ENCODE peak calls at places on chromosomes 4 and X, in six cellular contexts. D, J, P, W, R and I are unnamed samples.

GRCh38 chrX:121365572-121366161 is 318.3 kb downstream of the GLUD2 start:
- DNase-seq in D (no peak), J (peak), P (no peak), W (no peak), R (no peak), I (no peak)

GRCh38 chr4:113278324-113278934 is 229.0 kb downstream of the ANK2 start:
- DNase-seq in D (peak), J (no peak), P (peak), W (peak), R (peak), I (peak)

GRCh38 chr4:187304131-187304530 is 580.5 kb upstream of the FAT1 start:
- DNase-seq in D (no peak), J (no peak), P (no peak), W (no peak), R (no peak), I (no peak)

GRCh38 chr4:85569730-85570299 is 94.9 kb downstream of the ARHGAP24 start:
- DNase-seq in D (no peak), J (no peak), P (no peak), W (no peak), R (no peak), I (no peak)

GRCh38 chr4:70724463-70724862 is 2.7 kb downstream of the RUFY3 start:
- DNase-seq in D (no peak), J (no peak), P (no peak), W (no peak), R (no peak), I (no peak)

GRCh38 chrX:75781618-75782017 is 3.4 kb downstream of the MAGEE2 start:
- DNase-seq in D (no peak), J (no peak), P (no peak), W (no peak), R (no peak), I (no peak)

GRCh38 chrX:69027181-69028005 is 137.9 kb downstream of the PJA1 start:
- DNase-seq in D (peak), J (no peak), P (peak), W (no peak), R (no peak), I (no peak)

GRCh38 chr4:158769175-158769831 is 477 bp downstream of the FNIP2 start:
- DNase-seq in D (no peak), J (no peak), P (peak), W (no peak), R (peak), I (peak)

GRCh38 chr4:78953231-78953630 is 14.0 kb upstream of the PAQR3 start:
- DNase-seq in D (no peak), J (no peak), P (no peak), W (no peak), R (no peak), I (no peak)

GRCh38 chrX:39201305-39201990 is 400.2 kb downstream of the MID1IP1 start:
- DNase-seq in D (no peak), J (no peak), P (no peak), W (no peak), R (peak), I (no peak)

GRCh38 chr4:111018231-111018630 is 395.4 kb upstream of the PITX2 start:
- DNase-seq in D (no peak), J (no peak), P (no peak), W (no peak), R (no peak), I (no peak)

GRCh38 chrX:123525131-123525725 is 207.6 kb downstream of the THOC2 start:
- DNase-seq in D (no peak), J (no peak), P (no peak), W (no peak), R (no peak), I (no peak)

GRCh38 chrX:152220612-152221011 is 82.2 kb upstream of the MAGEA10 start:
- DNase-seq in D (no peak), J (no peak), P (no peak), W (no peak), R (no peak), I (no peak)

GRCh38 chrX:19660604-19661003 is 145.3 kb upstream of the MAP3K15 start:
- DNase-seq in D (no peak), J (no peak), P (no peak), W (no peak), R (no peak), I (no peak)

GRCh38 chr4:86974481-86975050 is 39.8 kb downstream of the AFF1 start:
- DNase-seq in D (no peak), J (no peak), P (no peak), W (no peak), R (no peak), I (peak)

GRCh38 chrX:70664726-70665125 is 220.1 kb downstream of the DLG3 start:
- DNase-seq in D (peak), J (no peak), P (peak), W (peak), R (no peak), I (peak)

GRCh38 chrX:87846956-87847355 is 329.4 kb downstream of the KLHL4 start:
- DNase-seq in D (no peak), J (no peak), P (no peak), W (no peak), R (no peak), I (no peak)

GRCh38 chr4:7964890-7965662 is 25.4 kb upstream of the AFAP1 start:
- DNase-seq in D (no peak), J (no peak), P (no peak), W (no peak), R (no peak), I (peak)

GRCh38 chrX:134626434-134626833 is 31.8 kb downstream of the PLAC1 start:
- DNase-seq in D (no peak), J (no peak), P (no peak), W (no peak), R (no peak), I (no peak)

GRCh38 chrX:16250296-16250695 is 83.0 kb downstream of the MAGEB17 start:
- DNase-seq in D (no peak), J (no peak), P (no peak), W (no peak), R (no peak), I (peak)

GRCh38 chr4:115279300-115279699 is 165.9 kb upstream of the NDST4 start:
- DNase-seq in D (no peak), J (no peak), P (no peak), W (no peak), R (no peak), I (no peak)

GRCh38 chrX:9786839-9787635 is 808 bp downstream of the SHROOM2 start:
- DNase-seq in D (peak), J (no peak), P (no peak), W (no peak), R (no peak), I (no peak)

GRCh38 chr4:85734446-85734845 is 259.5 kb downstream of the ARHGAP24 start:
- DNase-seq in D (no peak), J (no peak), P (no peak), W (no peak), R (no peak), I (peak)

GRCh38 chr4:127575888-127576287 is 56.9 kb upstream of the INTU start:
- DNase-seq in D (no peak), J (no peak), P (no peak), W (no peak), R (no peak), I (no peak)

GRCh38 chr4:48780867-48781219 is 764 bp upstream of the FRYL start:
- DNase-seq in D (no peak), J (peak), P (no peak), W (no peak), R (no peak), I (no peak)

GRCh38 chr4:26267087-26267486 is 53.7 kb upstream of the RBPJ start:
- DNase-seq in D (no peak), J (no peak), P (peak), W (no peak), R (no peak), I (no peak)

GRCh38 chr4:7124643-7125442 is 57.0 kb upstream of the GRPEL1 start:
- DNase-seq in D (no peak), J (no peak), P (peak), W (peak), R (no peak), I (no peak)

GRCh38 chrX:29090811-29091210 is 503.6 kb downstream of the IL1RAPL1 start:
- DNase-seq in D (no peak), J (peak), P (no peak), W (no peak), R (no peak), I (peak)

GRCh38 chr4:89439533-89439932 is 131.9 kb upstream of the GPRIN3 start:
- DNase-seq in D (no peak), J (no peak), P (no peak), W (no peak), R (no peak), I (no peak)

GRCh38 chrX:72735561-72735960 is 21.5 kb upstream of the PHKA1 start:
- DNase-seq in D (no peak), J (no peak), P (no peak), W (no peak), R (no peak), I (no peak)

GRCh38 chrX:38854305-38854704 is 53.0 kb downstream of the MID1IP1 start:
- DNase-seq in D (no peak), J (no peak), P (no peak), W (no peak), R (no peak), I (no peak)

GRCh38 chrX:110265624-110266023 is 52.3 kb downstream of the AMMECR1 start:
- DNase-seq in D (no peak), J (no peak), P (no peak), W (no peak), R (no peak), I (peak)